ENCODE peak calls at places on chromosomes 11 and 22, in eight cellular contexts. L, U, J, P, V, K, A and Y are unnamed samples.

GRCh38 chr11:120208777-120209176 is 2.1 kb upstream of the OAF start:
- DNase-seq in L (peak), U (peak), J (no peak), P (no peak), V (no peak), K (no peak), A (no peak), Y (peak)

GRCh38 chr11:103624708-103625623 is 411.5 kb upstream of the DDI1 start:
- DNase-seq in L (peak), U (no peak), J (no peak), P (peak), V (no peak), K (peak), A (no peak), Y (peak)

GRCh38 chr11:77205467-77206263 is 77.6 kb downstream of the MYO7A start:
- DNase-seq in L (no peak), U (no peak), J (no peak), P (peak), V (peak), K (peak), A (no peak), Y (no peak)

GRCh38 chr11:92759571-92760214 is 209.8 kb upstream of the MTNR1B start:
- DNase-seq in L (no peak), U (no peak), J (no peak), P (no peak), V (no peak), K (no peak), A (no peak), Y (no peak)

GRCh38 chr22:19942071-19942885 is 660 bp upstream of the TXNRD2 start:
- DNase-seq in L (peak), U (no peak), J (no peak), P (peak), V (peak), K (no peak), A (no peak), Y (no peak)

GRCh38 chr11:118843518-118843917 is 40.2 kb upstream of the CXCR5 start:
- DNase-seq in L (peak), U (no peak), J (no peak), P (no peak), V (no peak), K (no peak), A (no peak), Y (no peak)

GRCh38 chr11:103682318-103683184 is 353.9 kb upstream of the DDI1 start:
- DNase-seq in L (peak), U (peak), J (peak), P (peak), V (peak), K (peak), A (peak), Y (peak)

GRCh38 chr11:8810331-8811301 is 100.4 kb upstream of the AKIP1 start:
- DNase-seq in L (peak), U (peak), J (peak), P (peak), V (peak), K (peak), A (no peak), Y (peak)

GRCh38 chr11:57475671-57476222 is 15.4 kb downstream of the RTN4RL2 start:
- DNase-seq in L (no peak), U (no peak), J (no peak), P (no peak), V (peak), K (no peak), A (no peak), Y (no peak)

GRCh38 chr22:17847360-17848078 is 73.2 kb upstream of the BID start:
- DNase-seq in L (peak), U (no peak), J (no peak), P (peak), V (no peak), K (no peak), A (peak), Y (no peak)

GRCh38 chr11:126339073-126339865 is 16.2 kb upstream of the ST3GAL4 start:
- DNase-seq in L (no peak), U (no peak), J (no peak), P (no peak), V (no peak), K (no peak), A (no peak), Y (no peak)

GRCh38 chr11:55497068-55497467 is 57.2 kb upstream of the OR4C15 start:
- DNase-seq in L (no peak), U (no peak), J (no peak), P (no peak), V (no peak), K (no peak), A (no peak), Y (no peak)

GRCh38 chr22:23166841-23167610 is 13.3 kb upstream of the BCR start:
- DNase-seq in L (no peak), U (no peak), J (peak), P (no peak), V (no peak), K (no peak), A (no peak), Y (no peak)

GRCh38 chr11:8709002-8709672 is 26.5 kb downstream of the RPL27A start:
- DNase-seq in L (peak), U (peak), J (no peak), P (peak), V (no peak), K (peak), A (no peak), Y (no peak)

GRCh38 chr11:48055292-48056132 is 75.2 kb downstream of the PTPRJ start:
- DNase-seq in L (no peak), U (peak), J (no peak), P (no peak), V (no peak), K (peak), A (no peak), Y (peak)

GRCh38 chr11:48052183-48053040 is 72.1 kb downstream of the PTPRJ start:
- DNase-seq in L (peak), U (peak), J (peak), P (no peak), V (no peak), K (peak), A (peak), Y (peak)

GRCh38 chr11:48056325-48057183 is 76.2 kb downstream of the PTPRJ start:
- DNase-seq in L (no peak), U (no peak), J (no peak), P (no peak), V (no peak), K (no peak), A (no peak), Y (no peak)

GRCh38 chr11:48058064-48058463 is 77.7 kb downstream of the PTPRJ start:
- DNase-seq in L (no peak), U (no peak), J (no peak), P (no peak), V (no peak), K (no peak), A (no peak), Y (no peak)

DNA sequence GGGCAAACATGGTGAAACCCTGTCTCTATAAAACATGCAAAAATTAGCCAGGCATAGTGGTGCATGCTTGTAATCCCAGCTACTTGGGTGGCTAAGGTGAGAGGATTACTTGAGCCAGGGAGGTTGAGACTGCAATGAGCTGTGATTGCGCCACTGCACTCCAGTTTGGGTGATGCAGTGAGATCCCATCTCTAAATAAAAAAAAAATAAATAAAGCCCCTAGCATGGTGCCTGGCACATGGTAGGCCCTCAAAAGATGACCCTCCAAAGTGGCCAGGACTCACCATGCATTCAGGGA is 74.6 kb downstream of the PTPRJ start:
- DNase-seq in L (no peak), U (no peak), J (no peak), P (no peak), V (no peak), K (no peak), A (no peak), Y (no peak)
- H3K4me3 ChIP-seq in L (no peak), U (no peak), J (no peak), P (no peak), V (no peak), K (no peak), A (no peak), Y (no peak)

GRCh38 chr11:19821993-19822392 is 109.4 kb downstream of the NAV2 start:
- DNase-seq in L (no peak), U (no peak), J (no peak), P (no peak), V (no peak), K (no peak), A (no peak), Y (no peak)

GRCh38 chr11:19819148-19819547 is 106.5 kb downstream of the NAV2 start:
- DNase-seq in L (no peak), U (no peak), J (no peak), P (no peak), V (no peak), K (peak), A (no peak), Y (no peak)

GRCh38 chr11:19820100-19820499 is 107.5 kb downstream of the NAV2 start:
- DNase-seq in L (peak), U (no peak), J (no peak), P (no peak), V (no peak), K (no peak), A (no peak), Y (no peak)

GRCh38 chr11:19822531-19822930 is 109.9 kb downstream of the NAV2 start:
- DNase-seq in L (no peak), U (no peak), J (no peak), P (no peak), V (no peak), K (no peak), A (no peak), Y (no peak)

GRCh38 chr11:19821412-19821875 is 108.8 kb downstream of the NAV2 start:
- DNase-seq in L (no peak), U (peak), J (no peak), P (no peak), V (no peak), K (no peak), A (no peak), Y (no peak)
- TF ChIP-seq EZH2phosphoT487 in L (no peak), U (no peak), J (no peak), P (no peak), V (no peak), K (no peak), A (no peak), Y (no peak)

GRCh38 chr22:50260801-50261614 is 475 bp downstream of the MAPK12 start:
- DNase-seq in L (peak), U (peak), J (peak), P (peak), V (peak), K (peak), A (no peak), Y (peak)
- H3K4me3 ChIP-seq in L (peak), U (peak), J (peak), P (peak), V (peak), K (peak), A (peak), Y (peak)

GRCh38 chr22:28029201-28029948 is 110.3 kb upstream of the PITPNB start:
- DNase-seq in L (peak), U (no peak), J (no peak), P (peak), V (no peak), K (peak), A (no peak), Y (peak)

GRCh38 chr22:28032896-28033295 is 113.8 kb upstream of the PITPNB start:
- DNase-seq in L (no peak), U (no peak), J (no peak), P (no peak), V (no peak), K (no peak), A (no peak), Y (no peak)

GRCh38 chr22:28031383-28031922 is 112.4 kb upstream of the PITPNB start:
- DNase-seq in L (no peak), U (no peak), J (no peak), P (no peak), V (no peak), K (no peak), A (no peak), Y (no peak)

GRCh38 chr22:28029962-28030361 is 110.9 kb upstream of the PITPNB start:
- DNase-seq in L (no peak), U (no peak), J (no peak), P (peak), V (no peak), K (no peak), A (no peak), Y (no peak)

GRCh38 chr22:28030442-28030841 is 111.4 kb upstream of the PITPNB start:
- DNase-seq in L (no peak), U (no peak), J (no peak), P (no peak), V (no peak), K (no peak), A (no peak), Y (no peak)
- TF ChIP-seq EZH2phosphoT487 in L (no peak), U (no peak), J (no peak), P (no peak), V (no peak), K (no peak), A (no peak), Y (no peak)

DNA sequence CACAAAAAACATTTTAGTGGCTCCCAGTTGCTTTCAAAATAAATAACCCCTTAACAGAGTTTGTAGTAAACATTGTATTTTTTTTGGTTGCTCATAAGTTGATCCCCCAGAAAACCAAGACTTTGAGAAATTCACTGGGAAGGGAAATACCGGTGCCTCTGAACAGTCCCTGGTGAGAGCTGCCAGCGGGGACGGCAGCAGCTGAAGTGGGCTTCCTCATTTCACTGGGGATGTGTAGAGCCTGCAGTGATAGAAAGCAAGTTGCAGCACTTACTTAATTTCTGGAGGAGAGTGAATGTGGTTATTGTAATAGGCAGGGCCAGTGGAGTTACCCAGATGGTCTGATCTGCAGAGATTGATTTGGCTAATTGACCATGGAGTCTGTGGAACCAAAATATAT is 18.6 kb upstream of the MCHR1 start:
- DNase-seq in L (no peak), U (no peak), J (no peak), P (no peak), V (no peak), K (no peak), A (no peak), Y (no peak)
- H3K4me3 ChIP-seq in L (no peak), U (no peak), J (no peak), P (no peak), V (no peak), K (no peak), A (no peak), Y (no peak)